ENCODE peak calls at places on chromosomes 11 and 22, in four cellular contexts. X is lower leg skin, Q is progenitor cell of endocrine pancreas, V is right lobe of liver. I is an unnamed sample.

GRCh38 chr22:38098410-38099249 is 11.9 kb downstream of the BAIAP2L2 start:
- DNase-seq in X (no peak), Q (no peak), V (no peak), I (no peak)

GRCh38 chr11:99170606-99171005 is 149.9 kb downstream of the CNTN5 start:
- DNase-seq in X (no peak), Q (no peak), V (no peak), I (no peak)

GRCh38 chr11:8296203-8296602 is 32.5 kb upstream of the LMO1 start:
- DNase-seq in X (no peak), Q (no peak), V (no peak), I (no peak)

GRCh38 chr22:48886604-48887393 is 940.9 kb downstream of the BRD1 start:
- DNase-seq in X (no peak), Q (no peak), V (peak), I (no peak)

GRCh38 chr22:41722496-41722895 is 23.2 kb downstream of the MEI1 start:
- DNase-seq in X (no peak), Q (no peak), V (no peak), I (no peak)

GRCh38 chr11:114340311-114341131 is 44.3 kb downstream of the NNMT start:
- DNase-seq in X (peak), Q (no peak), V (no peak), I (peak)

GRCh38 chr11:12880327-12880726 is 128.8 kb upstream of the RASSF10 start:
- DNase-seq in X (no peak), Q (no peak), V (no peak), I (no peak)

GRCh38 chr22:24516301-24516737 is 21.2 kb downstream of the UPB1 start:
- DNase-seq in X (no peak), Q (no peak), V (peak), I (no peak)

GRCh38 chr22:35506259-35506570 is 34.4 kb upstream of the RASD2 start:
- DNase-seq in X (no peak), Q (no peak), V (no peak), I (no peak)

GRCh38 chr22:35054064-35054463 is 11.9 kb upstream of the ISX start:
- DNase-seq in X (no peak), Q (no peak), V (no peak), I (no peak)

GRCh38 chr11:41031571-41032060 is 427.8 kb downstream of the LRRC4C start:
- DNase-seq in X (no peak), Q (no peak), V (no peak), I (no peak)

GRCh38 chr11:57214494-57214893 is 22.6 kb downstream of the APLNR start:
- DNase-seq in X (no peak), Q (no peak), V (no peak), I (peak)

GRCh38 chr11:101880208-101880607 is 34.6 kb upstream of the CEP126 start:
- DNase-seq in X (no peak), Q (no peak), V (no peak), I (no peak)

GRCh38 chr22:17964153-17964552 is 60.2 kb downstream of the MICAL3 start:
- DNase-seq in X (no peak), Q (no peak), V (no peak), I (no peak)

GRCh38 chr11:132540586-132540985 is 991.7 kb downstream of the OPCML start:
- DNase-seq in X (no peak), Q (no peak), V (no peak), I (no peak)

GRCh38 chr11:93608280-93608862 is 53.1 kb upstream of the CEP295 start:
- DNase-seq in X (no peak), Q (no peak), V (no peak), I (no peak)

GRCh38 chr11:66133216-66133775 is 63.2 kb downstream of the PACS1 start:
- DNase-seq in X (no peak), Q (no peak), V (no peak), I (no peak)

GRCh38 chr22:47248925-47249324 is 486.5 kb downstream of the TBC1D22A start:
- DNase-seq in X (no peak), Q (no peak), V (no peak), I (no peak)

GRCh38 chr22:35605787-35606492 is 11.2 kb downstream of the MB start:
- DNase-seq in X (no peak), Q (no peak), V (peak), I (no peak)

GRCh38 chr22:47138898-47139789 is 376.7 kb downstream of the TBC1D22A start:
- DNase-seq in X (no peak), Q (no peak), V (no peak), I (no peak)

GRCh38 chr11:105466582-105467228 is 143.2 kb upstream of the GRIA4 start:
- DNase-seq in X (no peak), Q (no peak), V (no peak), I (peak)

GRCh38 chr11:76159983-76160661 is 46.2 kb downstream of the WNT11 start:
- DNase-seq in X (no peak), Q (no peak), V (peak), I (no peak)

GRCh38 chr22:44348963-44349950 is 36.5 kb upstream of the SHISAL1 start:
- DNase-seq in X (no peak), Q (no peak), V (no peak), I (no peak)

GRCh38 chr11:72091292-72091691 is 10.6 kb downstream of the LRRC51 start:
- DNase-seq in X (peak), Q (peak), V (no peak), I (peak)

GRCh38 chr11:46465683-46466082 is 74.1 kb upstream of the CHRM4 start:
- DNase-seq in X (no peak), Q (no peak), V (no peak), I (no peak)

GRCh38 chr11:128061321-128061871 is 526.0 kb downstream of the ETS1 start:
- DNase-seq in X (no peak), Q (no peak), V (no peak), I (no peak)

GRCh38 chr22:33051960-33052839 is 6.0 kb downstream of the SYN3 start:
- DNase-seq in X (no peak), Q (no peak), V (no peak), I (no peak)

GRCh38 chr11:132072044-132072879 is 701.8 kb downstream of the NTM start:
- DNase-seq in X (no peak), Q (no peak), V (no peak), I (peak)

GRCh38 chr11:62398011-62398994 is 20.5 kb upstream of the SCGB1A1 start:
- DNase-seq in X (no peak), Q (no peak), V (no peak), I (no peak)

GRCh38 chr11:59263225-59263894 is 50.6 kb upstream of the MPEG1 start:
- DNase-seq in X (no peak), Q (no peak), V (peak), I (no peak)

GRCh38 chr22:20655623-20656022 is 118.3 kb upstream of the SERPIND1 start:
- DNase-seq in X (no peak), Q (no peak), V (no peak), I (no peak)

DNA sequence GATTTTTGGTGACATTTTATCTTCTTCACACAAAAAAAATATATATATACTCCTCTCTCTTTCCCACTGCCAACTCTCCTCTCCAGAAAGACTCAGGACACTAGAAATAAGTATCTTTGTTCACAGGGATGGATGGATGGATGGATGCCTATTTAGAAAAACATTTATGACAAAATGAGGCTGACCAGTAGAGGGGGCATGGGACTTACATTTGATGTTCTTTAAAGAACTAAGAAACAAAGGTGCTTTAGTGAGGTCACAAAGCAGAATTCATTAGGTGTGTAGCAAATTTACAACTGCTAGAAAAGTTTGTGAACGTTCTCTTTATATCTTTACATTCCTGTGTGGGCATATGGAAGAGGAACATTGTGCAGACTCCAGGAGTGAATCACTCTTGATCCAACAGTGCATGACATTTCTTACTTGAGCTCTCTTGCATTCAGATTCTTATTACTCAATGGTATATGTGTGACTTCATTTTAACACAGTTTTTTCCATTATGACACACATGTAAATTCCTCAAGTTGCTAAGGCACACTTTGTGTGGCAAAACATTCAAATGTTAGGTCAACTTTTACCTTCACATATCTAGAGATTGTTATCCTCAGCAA is 15.8 kb upstream of the SIK2 start:
- DNase-seq in X (no peak), Q (no peak), V (no peak), I (peak)
- TF ChIP-seq CTCF in X (no peak), Q (peak), V (peak), I (peak)

GRCh38 chr11:86869966-86870570 is 69.7 kb downstream of the PRSS23 start:
- DNase-seq in X (peak), Q (peak), V (no peak), I (peak)
- TF ChIP-seq CTCF in X (no peak), Q (peak), V (peak), I (peak)

GRCh38 chr11:89205378-89205777 is 27.7 kb downstream of the TYR start:
- DNase-seq in X (no peak), Q (no peak), V (no peak), I (peak)
- TF ChIP-seq CTCF in X (no peak), Q (no peak), V (no peak), I (no peak)

DNA sequence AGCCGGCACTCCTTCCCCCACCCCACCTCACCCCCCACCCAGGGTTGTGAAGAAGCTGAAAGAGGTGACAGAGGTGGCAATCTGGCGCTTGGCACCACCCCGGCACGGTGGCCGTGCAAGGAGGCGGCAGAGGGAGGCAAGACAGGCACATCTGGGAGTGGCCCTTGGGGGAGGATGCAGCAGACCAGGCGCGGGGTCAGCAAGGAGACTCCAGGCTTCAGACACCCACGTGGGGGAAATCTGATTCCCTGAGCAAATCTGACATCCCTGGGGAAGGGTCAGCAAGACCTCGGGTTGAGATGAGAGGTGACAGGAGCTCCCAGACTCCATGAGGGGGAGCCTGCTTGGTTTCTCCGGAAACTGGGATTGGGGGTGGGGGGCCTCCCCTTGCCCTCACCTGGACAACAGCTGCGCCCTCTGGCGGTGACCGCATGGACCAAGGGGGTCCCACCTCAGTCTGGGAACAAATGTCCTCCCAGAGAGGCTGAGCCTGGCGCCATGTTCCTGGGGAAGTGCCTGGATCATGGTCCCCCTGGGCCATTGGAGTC is 4.0 kb upstream of the RCOR2 start:
- DNase-seq in X (no peak), Q (peak), V (no peak), I (no peak)
- TF ChIP-seq CTCF in X (no peak), Q (peak), V (peak), I (no peak)

GRCh38 chr11:31968774-31969433 is 122.0 kb upstream of the RCN1 start:
- DNase-seq in X (no peak), Q (no peak), V (no peak), I (no peak)
- TF ChIP-seq CTCF in X (no peak), Q (no peak), V (no peak), I (no peak)

GRCh38 chr22:45757936-45758335 is 86.3 kb downstream of the ATXN10 start:
- DNase-seq in X (no peak), Q (no peak), V (no peak), I (no peak)

GRCh38 chr22:45754822-45755221 is 83.2 kb downstream of the ATXN10 start:
- DNase-seq in X (no peak), Q (no peak), V (no peak), I (no peak)

GRCh38 chr22:45756558-45756957 is 84.9 kb downstream of the ATXN10 start:
- DNase-seq in X (no peak), Q (no peak), V (no peak), I (no peak)

GRCh38 chr22:45758603-45759002 is 87.0 kb downstream of the ATXN10 start:
- DNase-seq in X (no peak), Q (no peak), V (no peak), I (no peak)

GRCh38 chr22:45757068-45757467 is 85.4 kb downstream of the ATXN10 start:
- DNase-seq in X (no peak), Q (no peak), V (no peak), I (no peak)
- TF ChIP-seq CTCF in X (no peak), Q (no peak), V (no peak), I (no peak)

DNA sequence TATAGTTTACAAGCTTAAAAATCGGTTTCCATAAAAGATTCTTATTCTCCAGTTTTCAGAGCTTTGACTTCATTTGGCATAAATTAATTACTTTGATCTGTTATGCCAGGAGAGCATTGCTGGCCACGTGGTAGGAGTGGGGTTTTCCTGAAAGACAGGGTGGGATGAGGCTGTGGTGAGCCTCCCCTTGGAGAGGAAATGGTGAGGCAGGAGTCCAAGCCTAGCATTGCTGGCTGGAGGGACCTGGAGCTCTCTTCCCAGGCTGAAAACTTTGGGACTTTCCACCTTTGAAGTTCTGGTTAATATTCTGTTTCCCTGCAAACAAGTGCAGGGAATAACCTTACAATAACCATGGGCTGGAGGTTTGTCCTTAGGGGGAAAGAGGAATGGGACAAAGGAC is 21.1 kb upstream of the CSF2RB start:
- DNase-seq in X (no peak), Q (no peak), V (no peak), I (no peak)
- TF ChIP-seq CTCF in X (no peak), Q (no peak), V (no peak), I (no peak)

GRCh38 chr11:94782446-94782845 is 14.3 kb downstream of the AMOTL1 start:
- DNase-seq in X (no peak), Q (no peak), V (no peak), I (no peak)
- TF ChIP-seq CTCF in X (no peak), Q (no peak), V (no peak), I (no peak)

GRCh38 chr11:60485987-60486386 is 6.6 kb upstream of the MS4A12 start:
- DNase-seq in X (no peak), Q (no peak), V (no peak), I (peak)
- TF ChIP-seq CTCF in X (no peak), Q (peak), V (peak), I (no peak)

I was measured in RWPE1.